ENCODE peak calls at places on chromosomes 2 and 18, in four cellular contexts. Q, F, X and Y are unnamed samples.

GRCh38 chr2:233385489-233386044 is 31.3 kb downstream of the DGKD start:
- DNase-seq in Q (no peak), F (no peak), X (no peak), Y (no peak)

GRCh38 chr2:43269706-43270105 is 43.3 kb upstream of the ZFP36L2 start:
- DNase-seq in Q (no peak), F (no peak), X (no peak), Y (peak; percentile 81)

GRCh38 chr2:64203131-64204005 is 59.1 kb upstream of the PELI1 start:
- DNase-seq in X (no peak), Q (no peak), F (no peak), Y (peak; percentile 59)

GRCh38 chr2:2758793-2759367 is 427.8 kb upstream of the MYT1L start:
- DNase-seq in X (no peak), Q (no peak), F (no peak), Y (no peak)

GRCh38 chr2:71226391-71226964 is 425 bp downstream of the PAIP2B start:
- DNase-seq in Q (peak; percentile 30), X (no peak), F (peak; percentile 71), Y (no peak)

GRCh38 chr18:77981874-77982273 is 732.2 kb downstream of the GALR1 start:
- DNase-seq in Q (no peak), X (no peak), F (no peak), Y (no peak)

GRCh38 chr2:56372071-56372656 is 188.4 kb downstream of the CCDC85A start:
- DNase-seq in Q (no peak), X (no peak), F (no peak), Y (no peak)

GRCh38 chr2:203799905-203800304 is 67.7 kb upstream of the CTLA4 start:
- DNase-seq in Q (no peak), X (no peak), F (no peak), Y (no peak)

GRCh38 chr2:106165064-106165463 is 29.0 kb downstream of the UXS1 start:
- DNase-seq in Q (no peak), X (no peak), F (no peak), Y (no peak)

GRCh38 chr2:197453914-197454398 is 604 bp downstream of the COQ10B start:
- DNase-seq in X (no peak), Q (no peak), F (no peak), Y (peak; percentile 96)

GRCh38 chr2:182559623-182560022 is 132.8 kb upstream of the PDE1A start:
- DNase-seq in Q (no peak), X (no peak), F (no peak), Y (peak; percentile 76)